ENCODE peak calls at places on chromosomes 6 and 20, in four cellular contexts. W is K562, H is HL-60, R is GM12878. G is an unnamed sample.

GRCh38 chr6:12017263-12017662 is 5.2 kb downstream of the HIVEP1 start:
- DNase-seq in W (no peak), H (no peak), R (no peak), G (no peak)

GRCh38 chr6:153965996-153966395 is 73.0 kb upstream of the OPRM1 start:
- DNase-seq in W (no peak), H (no peak), R (no peak), G (no peak)

GRCh38 chr20:5731753-5732366 is 18.3 kb upstream of the SHLD1 start:
- DNase-seq in W (no peak), H (peak; percentile 18), R (no peak), G (no peak)

GRCh38 chr20:14673164-14673563 is 335.8 kb upstream of the FLRT3 start:
- DNase-seq in W (no peak), H (no peak), R (no peak), G (no peak)

GRCh38 chr6:89037156-89037900 is 43.2 kb upstream of the PNRC1 start:
- DNase-seq in W (no peak), H (no peak), R (no peak), G (no peak)

GRCh38 chr20:53959849-53960585 is 110.4 kb downstream of the BCAS1 start:
- DNase-seq in W (no peak), H (no peak), R (no peak), G (no peak)

GRCh38 chr6:37182736-37183590 is 13.0 kb downstream of the PIM1 start:
- DNase-seq in W (peak; percentile 65), H (no peak), R (peak; percentile 32), G (no peak)

GRCh38 chr6:30820196-30820595 is 64.1 kb upstream of the DDR1 start:
- DNase-seq in W (no peak), H (no peak), R (no peak), G (no peak)

GRCh38 chr6:13711384-13711725 is 280 bp downstream of the RANBP9 start:
- DNase-seq in W (no peak), H (no peak), R (no peak), G (no peak)

GRCh38 chr6:47097092-47097945 is 55.2 kb upstream of the ADGRF1 start:
- DNase-seq in W (peak; percentile 61), H (peak; percentile 27), R (peak; percentile 3), G (peak; percentile 30)

GRCh38 chr20:64211874-64212658 is 43.5 kb upstream of the PCMTD2 start:
- DNase-seq in W (no peak), H (no peak), R (no peak), G (no peak)

GRCh38 chr6:7254980-7255825 is 57.8 kb downstream of the SSR1 start:
- DNase-seq in W (peak; percentile 41), H (peak; percentile 57), R (no peak), G (no peak)

GRCh38 chr6:144581807-144582537 is 296.8 kb downstream of the UTRN start:
- DNase-seq in W (peak; percentile 24), H (no peak), R (no peak), G (no peak)

GRCh38 chr6:73451166-73452106 is 661 bp downstream of the CGAS start:
- DNase-seq in W (no peak), H (no peak), R (no peak), G (peak; percentile 49)

GRCh38 chr6:133809406-133809805 is 79.5 kb upstream of the TCF21 start:
- DNase-seq in W (no peak), H (no peak), R (no peak), G (no peak)

GRCh38 chr6:76876922-76877553 is 586.3 kb downstream of the HTR1B start:
- DNase-seq in W (no peak), H (no peak), R (no peak), G (no peak)

GRCh38 chr6:69871107-69871506 is 4.8 kb downstream of the COL19A1 start:
- DNase-seq in W (no peak), H (no peak), R (no peak), G (no peak)

GRCh38 chr6:149925253-149925973 is 2.5 kb upstream of the RAET1G start:
- DNase-seq in W (no peak), H (no peak), R (no peak), G (no peak)

GRCh38 chr6:132135409-132135808 is 184.2 kb upstream of the CCN2 start:
- DNase-seq in W (no peak), H (no peak), R (no peak), G (no peak)

GRCh38 chr6:168125429-168126001 is 46.5 kb upstream of the FRMD1 start:
- DNase-seq in W (no peak), H (no peak), R (no peak), G (no peak)

GRCh38 chr20:54377992-54378773 is 97.2 kb upstream of the DOK5 start:
- DNase-seq in W (no peak), H (no peak), R (no peak), G (no peak)

GRCh38 chr6:159853735-159854134 is 37.1 kb upstream of the MAS1 start:
- DNase-seq in W (no peak), H (no peak), R (no peak), G (no peak)

GRCh38 chr20:37347891-37348642 is 2.1 kb downstream of the SRC start:
- DNase-seq in W (no peak), H (no peak), R (no peak), G (no peak)

GRCh38 chr20:33649201-33649631 is 12.9 kb upstream of the C20orf144 start:
- DNase-seq in W (no peak), H (no peak), R (no peak), G (no peak)

GRCh38 chr6:73566954-73567591 is 46.2 kb upstream of the EEF1A1 start:
- DNase-seq in W (peak; percentile 31), H (peak; percentile 70), R (no peak), G (no peak)

GRCh38 chr6:35330541-35331119 is 11.7 kb upstream of the PPARD start:
- DNase-seq in W (no peak), H (no peak), R (no peak), G (no peak)

GRCh38 chr6:21441386-21441785 is 152.2 kb upstream of the SOX4 start:
- DNase-seq in W (no peak), H (peak; percentile 76), R (no peak), G (no peak)

GRCh38 chr6:36873612-36874011 is 991 bp downstream of the PPIL1 start:
- DNase-seq in W (no peak), H (no peak), R (no peak), G (no peak)

GRCh38 chr20:37518606-37519507 is 2.2 kb upstream of the NNAT start:
- DNase-seq in W (no peak), H (no peak), R (no peak), G (no peak)

GRCh38 chr6:79426625-79427278 is 110.5 kb downstream of the LCA5 start:
- DNase-seq in W (no peak), H (no peak), R (no peak), G (no peak)

GRCh38 chr20:31549513-31549880 is 35.3 kb downstream of the HM13 start:
- DNase-seq in W (no peak), H (no peak), R (no peak), G (no peak)

GRCh38 chr6:154638369-154638768 is 94.8 kb upstream of the SCAF8 start:
- DNase-seq in W (no peak), H (no peak), R (no peak), G (no peak)

GRCh38 chr20:63320041-63320511 is 27.1 kb downstream of the COL20A1 start:
- DNase-seq in W (no peak), H (no peak), R (no peak), G (no peak)

GRCh38 chr6:45377555-45378323 is at the start of gene SUPT3H:
- DNase-seq in W (peak; percentile 98), H (peak; percentile 89), R (peak; percentile 56), G (peak; percentile 75)

GRCh38 chr20:53829086-53829703 is 235.6 kb upstream of the ZNF217 start:
- DNase-seq in W (peak; percentile 27), H (no peak), R (no peak), G (no peak)

GRCh38 chr6:79427721-79428120 is 109.5 kb downstream of the LCA5 start:
- DNase-seq in W (no peak), H (no peak), R (no peak), G (no peak)

GRCh38 chr6:19356692-19357091 is 480.5 kb upstream of the ID4 start:
- DNase-seq in W (no peak), H (no peak), R (no peak), G (no peak)

GRCh38 chr6:19349429-19349828 is 487.7 kb upstream of the ID4 start:
- DNase-seq in W (no peak), H (no peak), R (no peak), G (no peak)

GRCh38 chr6:19354181-19354580 is 483.0 kb upstream of the ID4 start:
- DNase-seq in W (no peak), H (no peak), R (no peak), G (no peak)
- TF ChIP-seq SPI1 in W (no peak), H (no peak), R (no peak), G (no peak)

DNA sequence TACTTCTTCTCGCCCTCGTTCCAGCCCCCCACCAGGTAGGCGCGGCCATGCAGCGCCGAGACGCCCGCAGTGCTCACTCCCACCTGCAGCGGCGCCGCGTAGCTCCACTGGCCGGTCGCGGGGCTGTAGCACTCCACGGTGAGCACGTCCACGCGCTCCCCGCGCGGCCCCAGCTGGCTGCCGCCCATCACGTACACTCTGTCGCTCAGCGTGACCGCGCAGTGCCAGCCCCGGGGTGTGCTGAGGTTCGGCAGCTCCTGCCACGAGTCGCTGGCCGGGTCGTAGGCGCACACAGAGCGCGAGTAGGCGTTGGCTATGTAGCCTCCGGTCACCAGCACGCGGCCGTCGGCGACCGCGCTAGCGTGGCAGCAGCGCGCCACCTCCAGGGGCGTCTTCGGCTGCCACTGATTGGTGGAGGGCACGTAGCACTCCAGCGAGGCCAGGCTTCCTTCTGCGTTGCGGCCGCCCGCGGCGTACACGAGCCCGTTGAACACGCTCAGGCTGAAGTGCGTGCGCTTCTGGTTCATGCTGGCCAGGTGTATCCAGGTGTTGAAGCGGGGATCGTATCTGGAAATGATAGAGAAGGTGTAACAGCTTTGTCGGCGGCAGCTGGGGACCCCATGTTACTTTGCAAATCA is 13.7 kb downstream of the KLHL31 start:
- DNase-seq in W (no peak), H (peak; percentile 64), R (no peak), G (peak; percentile 16)
- TF ChIP-seq POLR2AphosphoS5 in W (no peak), H (peak; percentile 91), R (no peak), G (no peak)

GRCh38 chr6:25462235-25462897 is 183.2 kb downstream of the CARMIL1 start:
- DNase-seq in W (no peak), H (no peak), R (no peak), G (no peak)

GRCh38 chr6:25454141-25454540 is 175.0 kb downstream of the CARMIL1 start:
- DNase-seq in W (no peak), H (no peak), R (no peak), G (no peak)

GRCh38 chr6:25456249-25456648 is 177.1 kb downstream of the CARMIL1 start:
- DNase-seq in W (no peak), H (no peak), R (no peak), G (no peak)

GRCh38 chr6:25456656-25457055 is 177.5 kb downstream of the CARMIL1 start:
- DNase-seq in W (no peak), H (no peak), R (no peak), G (no peak)

DNA sequence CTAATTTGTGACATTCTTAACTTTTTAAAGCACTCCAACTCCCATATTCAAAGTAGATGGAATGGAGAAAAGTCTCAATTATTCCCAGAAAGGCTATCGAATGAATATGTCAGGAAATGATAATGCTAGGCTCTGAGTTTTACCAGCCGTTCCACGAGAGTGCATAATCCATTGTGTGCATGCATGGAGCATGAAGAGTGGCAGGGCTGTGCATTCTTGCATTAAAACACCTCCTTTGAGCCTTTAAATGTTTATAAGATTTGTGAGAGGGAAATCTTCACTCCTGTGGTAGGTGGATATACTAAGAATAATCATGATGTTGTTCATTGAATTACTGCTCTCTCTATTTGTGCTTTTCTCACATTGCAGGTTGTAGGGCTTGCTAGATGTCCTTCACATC is 178.3 kb downstream of the CARMIL1 start:
- DNase-seq in W (no peak), H (no peak), R (no peak), G (no peak)
- TF ChIP-seq SPI1 in W (no peak), H (no peak), R (no peak), G (no peak)

GRCh38 chr20:44215125-44215524 is 4.6 kb upstream of the OSER1 start:
- DNase-seq in W (peak; percentile 35), H (no peak), R (no peak), G (peak; percentile 20)
- TF ChIP-seq POLR2AphosphoS5 in W (no peak), H (no peak), R (no peak), G (no peak)